ENCODE peak calls at places on chromosomes 12 and 14, in nine cellular contexts. A is cardiac muscle cell, P is transverse colon, D is neural progenitor cell, E is tibial artery, M is hepatocyte, H is mesenchymal stem cell, K is left lung, C is psoas muscle. I is an unnamed sample.
A peak's percentile ranks its signal among the peaks of the same experiment; 100 is the strongest.

GRCh38 chr12:62966990-62967506 is 32.1 kb upstream of the PPM1H start:
- DNase-seq in K (no peak), E (no peak), H (no peak), P (no peak), C (no peak), D (no peak), A (no peak), M (no peak), I (no peak)

GRCh38 chr12:7935773-7936581 is at the start of gene SLC2A3:
- DNase-seq in A (peak; percentile 95), P (peak; percentile 53), M (peak; percentile 76), C (peak; percentile 55), K (no peak), E (peak; percentile 77), H (peak; percentile 96), D (peak; percentile 72), I (peak; percentile 25)

GRCh38 chr14:95185452-95186392 is 28.4 kb upstream of the DICER1 start:
- DNase-seq in M (no peak), A (peak; percentile 92), C (peak; percentile 68), E (no peak), D (no peak), K (no peak), H (peak; percentile 76), P (peak; percentile 53), I (no peak)

GRCh38 chr14:95862243-95862642 is 14.4 kb upstream of the TUNAR start:
- DNase-seq in H (no peak), M (peak; percentile 47), E (no peak), K (no peak), C (no peak), A (no peak), P (no peak), D (peak; percentile 47), I (no peak)

GRCh38 chr14:67680121-67680602 is 5.7 kb upstream of the VTI1B start:
- DNase-seq in E (no peak), K (no peak), P (no peak), A (peak; percentile 92), C (no peak), H (peak; percentile 92), M (peak; percentile 56), D (no peak), I (no peak)

GRCh38 chr12:27851311-27851710 is 71.3 kb upstream of the MANSC4 start:
- DNase-seq in K (no peak), A (no peak), H (no peak), P (no peak), C (no peak), E (no peak), M (no peak), D (no peak), I (no peak)

GRCh38 chr12:125696044-125696443 is 630.8 kb downstream of the AACS start:
- DNase-seq in D (no peak), M (no peak), H (no peak), A (no peak), P (no peak), C (no peak), K (no peak), E (no peak), I (no peak)

GRCh38 chr14:106843951-106844483 is 1317.6 kb downstream of the TMEM121 start:
- DNase-seq in P (peak; percentile 67), H (no peak), D (no peak), K (peak; percentile 55), C (no peak), A (no peak), M (no peak), E (no peak), I (no peak)

GRCh38 chr14:64773046-64773445 is 68.8 kb downstream of the PLEKHG3 start:
- DNase-seq in A (no peak), D (no peak), P (no peak), E (peak; percentile 51), K (no peak), H (no peak), C (no peak), M (no peak), I (no peak)

GRCh38 chr14:32255855-32256254 is 52.8 kb upstream of the RNU6-8 start:
- DNase-seq in C (no peak), K (no peak), M (no peak), P (no peak), D (no peak), H (no peak), E (no peak), A (no peak), I (no peak)

GRCh38 chr14:32258574-32258973 is 55.5 kb upstream of the RNU6-8 start:
- DNase-seq in K (no peak), C (no peak), D (no peak), H (peak; percentile 21), M (peak; percentile 37), A (peak; percentile 12), E (no peak), P (no peak), I (no peak)

GRCh38 chr14:32252030-32252670 is 49.1 kb upstream of the RNU6-8 start:
- DNase-seq in H (peak; percentile 80), C (no peak), D (peak; percentile 79), A (peak; percentile 85), K (no peak), P (peak; percentile 53), E (no peak), M (peak; percentile 87), I (no peak)

GRCh38 chr14:32256606-32257005 is 53.5 kb upstream of the RNU6-8 start:
- DNase-seq in M (no peak), P (no peak), K (no peak), C (no peak), D (no peak), H (no peak), E (no peak), A (no peak), I (no peak)

DNA sequence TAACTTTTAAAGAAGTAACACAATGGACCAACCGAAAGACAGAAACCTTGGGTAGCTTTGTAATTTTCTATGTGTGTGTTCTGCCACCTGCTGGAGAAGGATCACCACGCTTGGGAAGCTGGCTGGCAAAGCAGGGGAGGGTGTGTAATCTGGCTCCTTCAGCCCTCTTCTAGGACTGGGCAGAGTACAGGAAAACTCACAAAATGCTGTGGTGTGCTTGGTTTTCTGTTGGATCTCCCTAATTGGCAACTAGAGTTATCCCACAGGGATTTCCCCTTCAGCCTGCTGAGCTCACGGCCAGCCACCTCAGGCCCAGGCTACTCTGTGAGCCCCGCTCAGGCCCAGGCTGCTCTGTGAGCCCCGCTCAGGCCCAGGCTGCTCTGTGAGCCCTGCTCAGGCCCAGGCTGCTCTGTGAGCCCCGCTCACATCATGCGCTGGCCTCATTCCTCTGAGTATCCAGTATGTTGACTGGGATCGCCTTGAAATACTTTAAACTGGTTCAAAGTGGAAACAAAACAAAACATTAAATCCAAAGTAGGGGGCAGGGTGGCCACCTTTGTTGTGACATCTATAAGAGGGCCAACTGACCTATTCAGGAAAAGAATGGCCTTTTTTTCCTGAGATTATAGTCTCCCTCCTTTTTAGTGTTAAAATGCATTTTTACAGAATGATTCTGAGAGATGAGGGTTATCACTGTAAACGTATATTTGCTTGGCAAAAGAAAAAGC is 52.0 kb upstream of the RNU6-8 start:
- DNase-seq in E (peak; percentile 86), D (peak; percentile 87), K (no peak), A (peak; percentile 83), M (peak; percentile 85), C (peak; percentile 75), H (peak; percentile 75), P (peak; percentile 71), I (no peak)
- H3K27ac ChIP-seq in E (peak overlapping the region; percentile 71), D (peak overlapping the region; percentile 56), K (no peak overlapping the region), A (peak overlapping the region; percentile 78), M (peak overlapping the region; percentile 44), C (peak overlapping the region; percentile 47), H (no peak overlapping the region), P (peak overlapping the region; percentile 72), I (no peak overlapping the region)

DNA sequence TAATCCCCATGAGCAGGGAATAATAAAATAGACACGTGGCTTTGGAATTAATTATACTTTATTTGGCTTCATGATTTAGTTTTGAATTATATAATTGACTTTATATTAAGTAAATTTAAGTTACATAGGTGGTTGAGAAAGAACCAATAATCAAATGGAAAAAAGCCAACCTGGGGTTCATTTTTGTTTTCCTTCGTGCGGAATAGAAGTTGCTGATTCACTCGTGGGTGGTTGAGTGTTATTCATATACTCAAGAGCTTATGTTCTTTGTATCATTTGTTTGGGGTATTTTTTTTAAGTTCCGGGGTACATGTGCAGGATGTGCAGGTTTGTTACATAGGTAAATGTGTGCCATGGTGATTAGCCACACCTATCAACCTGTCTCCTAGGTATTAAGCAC is 58.0 kb downstream of the ZNF664 start:
- DNase-seq in M (no peak), E (no peak), D (no peak), P (no peak), K (no peak), A (no peak), H (peak; percentile 37), C (no peak), I (no peak)
- H3K27ac ChIP-seq in M (peak overlapping the region; percentile 56), E (no peak overlapping the region), D (no peak overlapping the region), P (no peak overlapping the region), K (no peak overlapping the region), A (peak overlapping the region; percentile 54), H (no peak overlapping the region), C (no peak overlapping the region), I (no peak overlapping the region)

DNA sequence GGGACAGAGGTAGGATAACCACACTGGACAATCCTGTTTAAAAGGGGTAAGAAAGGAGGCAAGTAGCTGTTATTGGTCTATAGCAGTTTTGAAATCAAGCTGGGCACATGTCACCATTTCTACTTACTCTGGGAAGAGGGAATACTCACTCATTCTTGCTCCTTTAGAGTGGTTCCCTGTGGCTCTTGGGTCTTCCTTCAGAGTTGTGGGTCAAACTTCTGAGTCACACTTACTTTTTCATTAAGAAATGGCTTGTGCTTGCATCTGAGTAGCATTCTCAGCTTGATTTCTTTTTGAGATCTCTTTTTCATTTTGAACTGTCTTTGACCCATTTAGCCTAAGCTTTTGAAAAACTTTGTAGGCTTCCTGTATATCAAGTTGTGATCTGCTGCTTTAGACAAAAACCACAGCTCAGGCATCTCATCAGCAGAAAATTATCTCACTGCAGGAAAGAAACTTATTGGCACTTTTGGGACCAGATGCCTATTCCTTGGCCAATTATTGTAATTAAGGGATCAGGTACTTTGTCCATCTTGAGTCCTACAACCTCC is 122.2 kb downstream of the AEBP2 start:
- DNase-seq in D (no peak), H (peak; percentile 32), M (no peak), E (no peak), C (no peak), P (no peak), K (no peak), A (no peak), I (no peak)
- H3K27ac ChIP-seq in D (no peak overlapping the region), H (no peak overlapping the region), M (no peak overlapping the region), E (no peak overlapping the region), C (no peak overlapping the region), P (no peak overlapping the region), K (no peak overlapping the region), A (no peak overlapping the region), I (no peak overlapping the region)

GRCh38 chr12:48105321-48105866 is 485 bp downstream of the SENP1 start:
- DNase-seq in K (no peak), E (no peak), D (peak; percentile 14), M (peak; percentile 6), H (no peak), C (no peak), A (no peak), P (no peak), I (no peak)

GRCh38 chr12:48104531-48104930 is 1.3 kb downstream of the SENP1 start:
- DNase-seq in P (no peak), K (no peak), A (no peak), H (no peak), D (no peak), M (no peak), E (no peak), C (no peak), I (no peak)

GRCh38 chr12:48107252-48107613 is 1.4 kb upstream of the SENP1 start:
- DNase-seq in E (no peak), H (no peak), D (no peak), C (no peak), K (no peak), M (no peak), A (no peak), P (no peak), I (no peak)

GRCh38 chr12:48105867-48106563 is at the start of gene SENP1:
- DNase-seq in D (peak; percentile 90), H (peak; percentile 89), C (peak; percentile 95), K (peak; percentile 95), M (peak; percentile 91), E (peak; percentile 92), A (peak; percentile 92), P (peak; percentile 90), I (no peak)

GRCh38 chr12:48106574-48107251 is 834 bp upstream of the SENP1 start:
- DNase-seq in M (no peak), C (no peak), E (no peak), D (no peak), K (no peak), P (no peak), A (no peak), H (no peak), I (no peak)
- H3K27ac ChIP-seq in M (peak overlapping the region; percentile 97), C (peak overlapping the region; percentile 98), E (peak overlapping the region; percentile 94), D (peak overlapping the region; percentile 98), K (peak overlapping the region; percentile 97), P (peak overlapping the region; percentile 90), A (peak overlapping the region; percentile 99), H (peak overlapping the region; percentile 97), I (peak overlapping the region; percentile 98)

I was measured in keratinocyte.